ENCODE peak calls at places on chromosomes 6 and 20, in five cellular contexts. T is lower lobe of right lung, I is heart right ventricle, Y is sigmoid colon, C is OCI-LY7. U is an unnamed sample. For H3K9me3, the result is how much of the 10 kb centered on the place peaks cover.

GRCh38 chr20:2387180-2387577 is 6.5 kb downstream of the TGM6 start:
- DNase-seq in C (peak), T (no peak), I (no peak), Y (no peak), U (no peak)

GRCh38 chr6:56954389-56955170 is at the start of gene BEND6:
- DNase-seq in I (peak), C (no peak), Y (peak), T (peak), U (peak)

GRCh38 chr6:88989215-88989614 is 25.8 kb upstream of the RNGTT start:
- DNase-seq in C (no peak), Y (no peak), I (no peak), T (no peak), U (no peak)

GRCh38 chr20:34022154-34022842 is 28.6 kb downstream of the RALY start:
- DNase-seq in T (no peak), I (no peak), Y (no peak), C (peak), U (no peak)

GRCh38 chr6:157682856-157683481 is 140.1 kb upstream of the SNX9 start:
- DNase-seq in C (no peak), I (no peak), T (no peak), Y (no peak), U (no peak)

GRCh38 chr6:81562169-81562568 is 190.3 kb downstream of the TENT5A start:
- DNase-seq in I (no peak), T (no peak), C (no peak), Y (no peak), U (no peak)

GRCh38 chr20:37574199-37574890 is 46.7 kb upstream of the BLCAP start:
- DNase-seq in Y (peak), C (no peak), I (no peak), T (no peak), U (peak)

GRCh38 chr20:39849664-39850063 is 839.4 kb downstream of the MAFB start:
- DNase-seq in T (peak), I (peak), C (no peak), Y (peak), U (peak)

GRCh38 chr20:25077610-25078169 is 4.3 kb downstream of the VSX1 start:
- DNase-seq in Y (peak), C (no peak), T (peak), I (peak), U (peak)

GRCh38 chr6:4313044-4313686 is 177.8 kb upstream of the ECI2 start:
- DNase-seq in I (no peak), Y (peak), T (no peak), C (peak), U (peak)

GRCh38 chr6:70194421-70194820 is 108.5 kb downstream of the COL9A1 start:
- DNase-seq in T (no peak), I (no peak), C (no peak), Y (no peak), U (no peak)

GRCh38 chr6:146950351-146950835 is 253.8 kb upstream of the STXBP5 start:
- DNase-seq in I (no peak), Y (no peak), T (no peak), C (no peak), U (no peak)

GRCh38 chr6:141326426-141326825 is 806.3 kb upstream of the GJE1 start:
- DNase-seq in C (no peak), T (no peak), Y (no peak), I (no peak), U (peak)

GRCh38 chr20:63740070-63740500 is 509 bp downstream of the SLC2A4RG start:
- DNase-seq in Y (peak), T (peak), C (peak), I (peak), U (peak)

DNA sequence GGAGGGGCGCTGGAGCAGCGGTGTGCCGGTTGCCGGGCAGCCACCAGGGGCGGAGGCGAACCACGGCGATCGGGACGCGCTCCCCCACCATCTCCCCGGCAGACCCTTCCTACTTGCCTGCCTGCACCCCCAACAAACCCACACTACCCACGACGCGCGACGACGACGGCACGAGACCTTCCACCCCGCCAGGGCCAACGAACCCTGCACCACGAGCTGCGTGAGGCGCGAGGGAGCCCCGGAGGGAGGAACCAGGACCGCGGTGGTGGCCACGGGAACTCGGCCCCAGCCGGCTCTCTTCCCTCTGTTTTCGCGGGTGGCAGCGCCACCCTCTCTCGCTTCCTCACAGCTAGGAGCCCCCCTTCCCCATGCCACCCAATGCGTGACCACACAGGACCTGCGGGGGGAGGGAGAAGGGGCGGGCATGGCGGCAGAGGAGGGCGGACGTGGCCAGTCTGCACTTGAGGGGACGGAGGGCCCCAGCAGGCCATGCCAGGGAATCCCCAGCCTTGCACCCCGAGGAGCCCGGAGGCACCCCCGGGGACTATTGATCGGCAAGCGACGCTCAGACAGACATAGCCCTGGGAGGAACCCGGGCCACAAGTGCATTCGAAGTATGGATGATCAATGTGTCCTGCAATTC is 1516.4 kb upstream of the DEFB115 start:
- DNase-seq in Y (no peak), I (no peak), T (no peak), C (no peak), U (peak)
- H3K9me3 ChIP-seq in Y (under half), I (under half), T (under half), C (under half), U (under half)

DNA sequence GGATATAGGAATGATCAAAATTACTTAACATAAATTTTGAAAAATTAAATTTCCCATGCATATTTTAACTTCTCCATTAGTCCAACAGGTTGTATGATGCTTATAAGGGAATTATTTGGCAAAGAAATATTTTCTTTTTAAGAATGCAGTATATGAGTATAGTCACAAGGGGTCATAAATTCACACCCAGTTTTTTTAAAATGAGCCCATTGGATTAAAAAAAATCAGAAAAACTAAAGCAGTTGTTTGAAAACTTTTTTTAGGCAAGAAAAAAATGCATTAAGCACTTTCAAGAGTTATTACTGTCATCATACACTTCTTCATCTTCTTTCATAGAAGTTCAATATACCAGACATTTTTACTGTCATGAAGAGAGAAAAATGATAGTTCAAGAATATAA is 404.2 kb upstream of the FLRT3 start:
- DNase-seq in C (no peak), Y (no peak), I (no peak), T (no peak), U (no peak)
- TF ChIP-seq CTCF in C (no peak), Y (no peak), I (no peak), T (no peak), U (peak)

GRCh38 chr6:26577720-26578072 is 19.1 kb upstream of the ABT1 start:
- DNase-seq in C (no peak), I (no peak), Y (no peak), T (no peak), U (no peak)
- H3K4me3 ChIP-seq in C (no peak), I (no peak), Y (peak), T (peak), U (peak)

GRCh38 chr6:27766405-27766804 is 145.8 kb downstream of the OR2B2 start:
- DNase-seq in Y (no peak), T (no peak), I (no peak), C (no peak), U (no peak)
- H3K9me3 ChIP-seq in Y (under half), T (under half), I (under half), C (under half), U (under half)

GRCh38 chr20:57746832-57747404 is 37.1 kb upstream of the PMEPA1 start:
- DNase-seq in T (no peak), Y (peak), I (no peak), C (no peak), U (peak)

GRCh38 chr20:57749131-57749690 is 39.4 kb upstream of the PMEPA1 start:
- DNase-seq in I (no peak), C (no peak), T (peak), Y (peak), U (peak)

GRCh38 chr20:57749861-57750260 is 40.0 kb upstream of the PMEPA1 start:
- DNase-seq in C (no peak), I (no peak), T (no peak), Y (peak), U (peak)

GRCh38 chr20:57747889-57748456 is 38.2 kb upstream of the PMEPA1 start:
- DNase-seq in I (no peak), T (no peak), C (no peak), Y (peak), U (peak)

GRCh38 chr20:57748601-57749130 is 38.9 kb upstream of the PMEPA1 start:
- DNase-seq in T (peak), I (peak), C (no peak), Y (peak), U (peak)
- TF ChIP-seq CTCF in T (no peak), I (no peak), C (no peak), Y (no peak), U (peak)

DNA sequence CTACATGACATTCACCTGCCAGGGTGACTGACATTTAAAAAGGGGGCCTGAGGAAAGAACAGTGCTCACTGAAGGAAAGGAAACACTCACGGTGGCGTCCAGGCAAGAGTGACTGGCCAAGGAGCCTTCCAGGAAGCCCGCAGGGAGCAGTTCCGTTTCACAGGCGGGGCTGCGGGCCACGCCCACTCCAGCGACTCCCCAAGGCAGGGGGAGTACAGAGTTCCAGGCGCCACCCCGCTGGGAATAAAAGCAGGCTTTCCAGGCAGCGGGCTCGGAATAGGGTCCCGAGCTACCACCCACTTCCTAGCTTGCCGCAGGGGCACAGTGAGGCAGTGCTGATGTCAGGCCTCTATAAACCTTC is 34.2 kb downstream of the PKIG start:
- DNase-seq in T (no peak), Y (no peak), I (peak), C (no peak), U (peak)
- H3K4me3 ChIP-seq in T (no peak), Y (no peak), I (no peak), C (no peak), U (no peak)

U was measured in RWPE2.